ENCODE peak calls at places on chromosome 18, in eight cellular contexts. Y is GM23338, Q is mesendoderm, V is AG04450, P is MM.1S, N is Panc1, H is dorsolateral prefrontal cortex, Z is fibroblast of lung. C is an unnamed sample.

GRCh38 chr18:46856975-46857374 is 60.3 kb downstream of the PIAS2 start:
- DNase-seq in Y (no peak), Q (peak; percentile 23), V (no peak), P (no peak), N (no peak), H (no peak), Z (peak; percentile 7), C (no peak)

GRCh38 chr18:36942264-36942663 is 113.3 kb downstream of the KIAA1328 start:
- DNase-seq in Y (peak; percentile 66), Q (peak; percentile 53), V (peak; percentile 8), P (peak; percentile 40), N (peak; percentile 10), H (no peak), Z (peak; percentile 18), C (no peak)

GRCh38 chr18:10878703-10879102 is 270.7 kb downstream of the PIEZO2 start:
- DNase-seq in Y (no peak), Q (no peak), V (no peak), P (peak; percentile 96), N (no peak), H (no peak), Z (no peak), C (no peak)

GRCh38 chr18:61398961-61399632 is 65.9 kb downstream of the CDH20 start:
- DNase-seq in Y (no peak), Q (no peak), V (peak; percentile 16), P (no peak), N (no peak), H (no peak), Z (peak; percentile 81), C (no peak)

GRCh38 chr18:37389684-37390368 is 175.8 kb downstream of the CELF4 start:
- DNase-seq in Y (no peak), Q (no peak), V (no peak), P (no peak), N (no peak), H (no peak), Z (no peak), C (no peak)

GRCh38 chr18:13035249-13035914 is 44.2 kb downstream of the CEP192 start:
- DNase-seq in Y (no peak), Q (no peak), V (no peak), P (no peak), N (no peak), H (no peak), Z (peak; percentile 67), C (no peak)

GRCh38 chr18:8507881-8508280 is 101.4 kb upstream of the RAB12 start:
- DNase-seq in Y (no peak), Q (no peak), V (no peak), P (no peak), N (no peak), H (no peak), Z (peak; percentile 17), C (no peak)

GRCh38 chr18:41967680-41968079 is 12.6 kb downstream of the PIK3C3 start:
- DNase-seq in Y (no peak), Q (no peak), V (no peak), P (no peak), N (no peak), H (peak; percentile 50), Z (no peak), C (peak; percentile 3)

GRCh38 chr18:13321923-13322322 is 103.4 kb downstream of the LDLRAD4 start:
- DNase-seq in Y (no peak), Q (no peak), V (no peak), P (no peak), N (no peak), H (no peak), Z (no peak), C (no peak)

GRCh38 chr18:28189400-28190239 is 12.7 kb upstream of the CDH2 start:
- DNase-seq in Y (peak; percentile 89), Q (peak; percentile 83), V (peak; percentile 56), P (peak; percentile 67), N (no peak), H (no peak), Z (peak; percentile 75), C (no peak)

GRCh38 chr18:47204908-47205522 is 28.9 kb upstream of the IER3IP1 start:
- DNase-seq in Y (peak; percentile 85), Q (peak; percentile 78), V (peak; percentile 3), P (peak; percentile 50), N (no peak), H (no peak), Z (peak; percentile 11), C (no peak)

GRCh38 chr18:75904416-75904815 is 476.9 kb upstream of the SMIM21 start:
- DNase-seq in Y (no peak), Q (no peak), V (no peak), P (no peak), N (no peak), H (no peak), Z (no peak), C (no peak)

GRCh38 chr18:22831441-22831904 is 101.7 kb upstream of the RBBP8 start:
- DNase-seq in Y (no peak), Q (peak; percentile 38), V (peak; percentile 61), P (no peak), N (no peak), H (no peak), Z (peak; percentile 94), C (no peak)
- H3K27ac ChIP-seq in Y (no peak overlapping the region), Q (no peak overlapping the region), V (no peak overlapping the region), P (no peak overlapping the region), N (no peak overlapping the region), H (no peak overlapping the region), Z (no peak overlapping the region), C (no peak overlapping the region)

GRCh38 chr18:48613589-48613988 is 74.8 kb downstream of the CTIF start:
- DNase-seq in Y (peak; percentile 32), Q (no peak), V (no peak), P (no peak), N (no peak), H (peak; percentile 89), Z (no peak), C (peak; percentile 51)
- H3K27ac ChIP-seq in Y (no peak overlapping the region), Q (no peak overlapping the region), V (peak overlapping the region; percentile 11), P (no peak overlapping the region), N (no peak overlapping the region), H (peak overlapping the region; percentile 80), Z (no peak overlapping the region), C (peak overlapping the region; percentile 83)

DNA sequence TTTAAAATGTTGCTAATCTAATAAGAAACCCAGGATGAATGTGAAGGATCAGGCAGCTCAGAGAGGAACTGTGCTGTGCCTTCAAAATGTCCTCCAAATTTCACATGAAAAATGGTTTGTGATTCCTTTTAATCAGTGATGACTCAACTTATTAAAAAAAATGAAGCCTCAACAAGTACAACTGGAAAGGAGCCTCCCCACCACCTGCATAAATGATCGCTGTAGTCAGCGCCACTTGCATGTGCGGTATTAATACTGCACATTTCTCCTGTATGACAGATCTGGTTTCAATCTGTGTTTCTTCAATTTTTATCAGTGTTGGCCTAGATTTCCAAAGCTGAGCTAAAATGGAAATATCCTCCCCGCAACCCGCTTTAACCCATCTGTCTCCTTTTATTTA is 115.0 kb upstream of the TMEM200C start:
- DNase-seq in Y (no peak), Q (no peak), V (no peak), P (no peak), N (no peak), H (no peak), Z (peak; percentile 93), C (no peak)
- H3K27ac ChIP-seq in Y (no peak overlapping the region), Q (no peak overlapping the region), V (no peak overlapping the region), P (no peak overlapping the region), N (no peak overlapping the region), H (no peak overlapping the region), Z (no peak overlapping the region), C (no peak overlapping the region)

DNA sequence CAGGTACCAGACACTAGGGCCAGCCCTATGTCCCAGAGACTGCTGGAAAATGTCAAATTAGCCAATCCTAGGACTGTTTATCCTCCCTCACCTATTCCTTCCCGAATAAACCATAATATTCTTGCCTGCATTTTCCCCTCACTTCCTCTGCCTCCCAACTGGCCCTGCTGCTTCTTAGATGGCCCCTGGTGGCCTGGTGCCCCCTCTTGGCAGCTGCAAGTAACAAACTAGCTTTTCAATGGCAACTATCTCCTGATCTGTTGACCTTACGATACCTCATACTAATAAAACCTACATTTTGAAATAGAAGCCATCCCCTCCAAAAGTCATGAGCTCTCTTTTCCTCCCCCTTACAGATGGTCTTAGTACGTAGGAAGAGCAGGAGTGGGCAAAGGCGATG is 132.0 kb downstream of the ALPK2 start:
- DNase-seq in Y (peak; percentile 77), Q (peak; percentile 66), V (no peak), P (no peak), N (no peak), H (no peak), Z (no peak), C (no peak)
- H3K27ac ChIP-seq in Y (no peak overlapping the region), Q (no peak overlapping the region), V (no peak overlapping the region), P (no peak overlapping the region), N (no peak overlapping the region), H (no peak overlapping the region), Z (no peak overlapping the region), C (no peak overlapping the region)

GRCh38 chr18:66511810-66512209 is 92.1 kb downstream of the CDH19 start:
- DNase-seq in Y (no peak), Q (peak; percentile 32), V (no peak), P (no peak), N (no peak), H (no peak), Z (peak; percentile 57), C (no peak)
- H3K27ac ChIP-seq in Y (no peak overlapping the region), Q (no peak overlapping the region), V (no peak overlapping the region), P (no peak overlapping the region), N (no peak overlapping the region), H (no peak overlapping the region), Z (no peak overlapping the region), C (no peak overlapping the region)

DNA sequence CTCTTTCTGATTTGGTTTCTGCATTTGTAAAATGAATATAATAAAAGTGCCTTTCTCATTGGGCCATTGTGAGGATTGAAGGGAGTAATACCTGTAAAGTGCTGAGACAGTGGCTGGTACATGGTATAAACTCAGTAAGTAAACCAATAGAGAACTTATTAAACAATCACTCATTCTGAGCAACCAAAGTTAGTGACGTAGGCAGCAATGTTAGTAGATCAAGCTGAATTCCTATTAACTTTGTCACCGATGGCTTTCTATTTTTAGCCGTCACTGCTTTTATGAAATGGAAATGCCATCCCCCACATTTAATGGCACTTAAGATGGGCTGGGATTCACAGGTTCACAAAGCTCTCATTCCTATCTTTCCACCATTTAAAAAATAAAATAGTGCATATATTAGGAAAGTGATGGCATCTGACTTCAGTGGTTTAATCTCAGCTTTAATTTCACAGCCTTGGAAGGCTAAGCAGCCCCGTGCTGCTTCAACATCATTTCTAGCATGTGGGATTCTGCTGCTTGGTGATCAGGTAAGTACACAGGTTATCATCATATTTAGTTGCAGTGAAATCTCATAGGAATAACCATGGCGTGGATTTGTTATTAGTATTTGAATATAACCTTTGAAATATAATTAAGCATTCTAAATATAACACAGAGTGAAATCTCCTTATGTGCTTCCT is 17.6 kb upstream of the PPP4R1 start:
- DNase-seq in Y (no peak), Q (peak; percentile 43), V (peak; percentile 67), P (no peak), N (peak; percentile 64), H (no peak), Z (peak; percentile 95), C (no peak)
- H3K27ac ChIP-seq in Y (peak overlapping the region; percentile 11), Q (no peak overlapping the region), V (peak overlapping the region; percentile 68), P (no peak overlapping the region), N (no peak overlapping the region), H (no peak overlapping the region), Z (peak overlapping the region; percentile 73), C (no peak overlapping the region)

C was measured in caudate nucleus.